ENCODE peak calls at places on chromosomes 6 and 20, in eight cellular contexts. B is erythroblast, N is NCI-H82, O is T1000, Q is iris pigment epithelial cell, Y is NCI-H774, Z is caudate nucleus, S is GM12865. C is an unnamed sample.

GRCh38 chr6:168928012-168928411 is 325.6 kb downstream of the THBS2 start:
- DNase-seq in N (no peak), B (no peak), Y (no peak), O (no peak), S (no peak), Q (no peak), Z (no peak), C (no peak)

GRCh38 chr6:30019819-30020218 is 41.2 kb upstream of the POLR1H start:
- DNase-seq in Z (no peak), O (no peak), Q (no peak), N (no peak), Y (no peak), B (no peak), S (no peak), C (no peak)

GRCh38 chr6:75280131-75280855 is 4.3 kb downstream of the TMEM30A start:
- DNase-seq in B (no peak), O (no peak), S (no peak), Y (no peak), Z (no peak), N (no peak), Q (peak; percentile 76), C (no peak)

GRCh38 chr6:118708055-118708454 is 56.7 kb upstream of the CEP85L start:
- DNase-seq in N (no peak), Z (no peak), Q (peak; percentile 90), Y (no peak), B (no peak), O (no peak), S (no peak), C (peak; percentile 12)

GRCh38 chr6:87742106-87742505 is 40.1 kb upstream of the AKIRIN2 start:
- DNase-seq in N (no peak), Z (no peak), S (peak; percentile 88), Q (no peak), Y (no peak), B (no peak), O (no peak), C (no peak)

GRCh38 chr20:53617791-53618489 is 24.3 kb upstream of the ZNF217 start:
- DNase-seq in N (no peak), O (no peak), Q (peak; percentile 20), Y (no peak), Z (no peak), B (no peak), S (no peak), C (no peak)

GRCh38 chr6:42315991-42316378 is 98.3 kb upstream of the MRPS10 start:
- DNase-seq in S (peak; percentile 56), O (peak; percentile 71), Z (no peak), N (no peak), B (no peak), Y (no peak), Q (peak; percentile 97), C (no peak)

GRCh38 chr6:33839399-33840063 is 35.7 kb upstream of the MLN start:
- DNase-seq in Y (no peak), B (no peak), Z (no peak), Q (no peak), O (no peak), S (no peak), N (peak; percentile 93), C (peak; percentile 53)

GRCh38 chr20:6765469-6766058 is 1.9 kb upstream of the BMP2 start:
- DNase-seq in O (no peak), B (peak; percentile 62), N (peak; percentile 58), Y (peak; percentile 56), Z (no peak), S (peak; percentile 54), Q (peak; percentile 64), C (peak; percentile 72)

GRCh38 chr6:19478992-19479391 is 358.2 kb upstream of the ID4 start:
- DNase-seq in Y (no peak), O (no peak), N (no peak), Z (no peak), Q (peak; percentile 43), S (no peak), B (no peak), C (peak; percentile 46)

GRCh38 chr20:57451759-57452661 is 60.8 kb downstream of the RBM38 start:
- DNase-seq in O (no peak), Q (no peak), Y (no peak), N (no peak), B (peak; percentile 88), Z (no peak), S (peak; percentile 53), C (no peak)

GRCh38 chr6:25889877-25890853 is 16.1 kb upstream of the SLC17A3 start:
- DNase-seq in B (peak; percentile 4), Q (peak; percentile 47), N (peak; percentile 69), Y (peak; percentile 23), O (no peak), Z (no peak), S (peak; percentile 14), C (peak; percentile 67)

GRCh38 chr6:113414511-113414910 is 442.6 kb upstream of the MARCKS start:
- DNase-seq in Z (no peak), N (peak; percentile 41), O (peak; percentile 5), S (peak; percentile 6), Q (peak; percentile 67), Y (peak; percentile 38), B (no peak), C (peak; percentile 69)

GRCh38 chr6:134882426-134883038 is 67.4 kb downstream of the ALDH8A1 start:
- DNase-seq in Y (peak; percentile 27), N (peak; percentile 88), O (peak; percentile 19), S (peak; percentile 78), Z (no peak), B (peak; percentile 57), Q (peak; percentile 81), C (peak; percentile 57)

GRCh38 chr20:36584018-36584481 is 10.7 kb downstream of the TGIF2 start:
- DNase-seq in O (no peak), Y (no peak), B (no peak), Z (no peak), Q (no peak), N (no peak), S (no peak), C (no peak)

GRCh38 chr20:10910535-10911239 is 236.9 kb upstream of the JAG1 start:
- DNase-seq in Y (no peak), Q (peak; percentile 19), O (no peak), S (no peak), Z (no peak), B (no peak), N (no peak), C (no peak)

GRCh38 chr20:10558635-10559187 is 115.1 kb downstream of the JAG1 start:
- DNase-seq in B (no peak), O (no peak), N (no peak), S (peak; percentile 84), Y (no peak), Z (no peak), Q (peak; percentile 98), C (no peak)

GRCh38 chr20:62241501-62241900 is 3.2 kb downstream of the OSBPL2 start:
- DNase-seq in N (no peak), B (no peak), S (no peak), Y (no peak), Z (no peak), O (no peak), Q (no peak), C (no peak)

GRCh38 chr6:29887819-29888581 is 54.3 kb upstream of the HLA-A start:
- DNase-seq in S (no peak), N (no peak), O (no peak), Q (no peak), Z (no peak), B (peak; percentile 31), Y (peak; percentile 18), C (peak; percentile 23)

GRCh38 chr6:104639671-104640070 is 220.0 kb downstream of the HACE1 start:
- DNase-seq in S (peak; percentile 59), Y (no peak), Z (no peak), O (no peak), N (no peak), Q (peak; percentile 92), B (no peak), C (no peak)

GRCh38 chr6:74626288-74626687 is 579.6 kb downstream of the COL12A1 start:
- DNase-seq in Q (no peak), B (no peak), O (no peak), S (no peak), Y (no peak), N (peak; percentile 3), Z (no peak), C (no peak)

GRCh38 chr6:169454204-169454871 is 200.7 kb upstream of the THBS2 start:
- DNase-seq in Z (no peak), O (no peak), Q (peak; percentile 97), S (no peak), B (peak; percentile 60), N (no peak), Y (no peak), C (no peak)

GRCh38 chr6:72819609-72820008 is 197.7 kb downstream of the KCNQ5 start:
- DNase-seq in O (no peak), Z (no peak), B (no peak), Y (no peak), S (no peak), N (no peak), Q (no peak), C (no peak)

GRCh38 chr20:1005452-1006027 is 3.4 kb upstream of the RSPO4 start:
- DNase-seq in S (peak; percentile 60), Q (peak; percentile 61), B (peak; percentile 24), Z (peak; percentile 30), Y (no peak), N (peak; percentile 84), O (no peak), C (peak; percentile 14)

GRCh38 chr20:43492101-43492500 is 15.4 kb upstream of the L3MBTL1 start:
- DNase-seq in S (peak; percentile 88), Q (peak; percentile 49), B (no peak), Z (no peak), N (no peak), Y (no peak), O (no peak), C (no peak)

GRCh38 chr6:16238658-16239089 is 287 bp downstream of the GMPR start:
- DNase-seq in Y (no peak), B (no peak), S (no peak), Z (no peak), Q (no peak), N (no peak), O (no peak), C (no peak)

GRCh38 chr6:43129434-43130194 is 41.5 kb upstream of the SRF start:
- DNase-seq in N (peak; percentile 46), Y (no peak), O (no peak), Q (peak; percentile 43), S (peak; percentile 43), B (peak; percentile 31), Z (no peak), C (peak; percentile 45)

GRCh38 chr20:61056136-61056535 is 195.9 kb upstream of the CDH4 start:
- DNase-seq in O (no peak), S (no peak), B (no peak), Y (no peak), N (no peak), Z (no peak), Q (no peak), C (no peak)

GRCh38 chr6:2956930-2957329 is 14.4 kb downstream of the SERPINB6 start:
- DNase-seq in Z (no peak), S (no peak), O (no peak), Y (no peak), B (no peak), Q (no peak), N (no peak), C (no peak)

GRCh38 chr6:137155830-137156229 is 17.6 kb downstream of the IL22RA2 start:
- DNase-seq in Y (no peak), S (peak; percentile 59), N (no peak), B (no peak), O (no peak), Z (no peak), Q (peak; percentile 91), C (peak; percentile 30)

GRCh38 chr20:52572687-52573086 is 381.1 kb upstream of the ZFP64 start:
- DNase-seq in Y (no peak), Q (peak; percentile 18), N (peak; percentile 90), Z (no peak), O (no peak), S (no peak), B (no peak), C (no peak)

C was measured in NCI-H69.